ENCODE peak calls at places on chromosomes 6 and 20, in six cellular contexts. Q, W, G, D, O and Z are unnamed samples.

GRCh38 chr6:43325876-43326275 is 17.2 kb upstream of the CRIP3 start:
- DNase-seq in W (no peak), Q (no peak), D (no peak), G (no peak), O (no peak), Z (no peak)

GRCh38 chr6:41337709-41338108 is 2.3 kb downstream of the NCR2 start:
- DNase-seq in D (no peak), G (no peak), Q (no peak), W (no peak), O (no peak), Z (no peak)

GRCh38 chr6:169677096-169677495 is 24.7 kb downstream of the WDR27 start:
- DNase-seq in Q (no peak), G (no peak), D (no peak), W (no peak), O (no peak), Z (no peak)

GRCh38 chr6:18503588-18504231 is 116.6 kb downstream of the RNF144B start:
- DNase-seq in O (peak), D (peak), Q (peak), W (peak), G (peak), Z (peak)

GRCh38 chr6:141483561-141484061 is 649.1 kb upstream of the GJE1 start:
- DNase-seq in G (peak), D (peak), O (peak), Q (no peak), W (no peak), Z (peak)

GRCh38 chr6:152478377-152479010 is 158.7 kb downstream of the SYNE1 start:
- DNase-seq in D (no peak), Q (no peak), G (no peak), O (no peak), W (no peak), Z (no peak)

GRCh38 chr6:72642435-72642834 is 20.6 kb downstream of the KCNQ5 start:
- DNase-seq in D (no peak), Q (no peak), G (no peak), W (no peak), O (no peak), Z (no peak)

GRCh38 chr20:51011479-51011878 is 11.4 kb downstream of the KCNG1 start:
- DNase-seq in G (no peak), O (no peak), Q (no peak), W (no peak), D (no peak), Z (no peak)

GRCh38 chr6:33091957-33092356 is 16.2 kb downstream of the HLA-DPB1 start:
- DNase-seq in D (peak), Q (no peak), G (no peak), W (peak), O (peak), Z (no peak)

GRCh38 chr6:2900821-2901644 is 2.1 kb downstream of the SERPINB9 start:
- DNase-seq in O (no peak), W (no peak), G (no peak), D (peak), Q (peak), Z (no peak)

GRCh38 chr6:71879016-71879415 is 7.3 kb upstream of the RIMS1 start:
- DNase-seq in O (no peak), Q (no peak), G (no peak), W (no peak), D (peak), Z (no peak)

GRCh38 chr6:84282566-84282965 is 55.1 kb upstream of the CEP162 start:
- DNase-seq in Q (no peak), D (peak), O (peak), G (peak), W (no peak), Z (peak)

GRCh38 chr6:106453756-106454367 is 93.3 kb downstream of the CRYBG1 start:
- DNase-seq in G (no peak), O (no peak), W (no peak), Q (no peak), D (no peak), Z (no peak)

GRCh38 chr20:58623579-58624473 is 27.3 kb upstream of the STX16 start:
- DNase-seq in D (peak), G (peak), Q (peak), O (peak), W (no peak), Z (peak)

GRCh38 chr6:46772754-46773153 is 20.4 kb upstream of the MEP1A start:
- DNase-seq in D (no peak), W (no peak), G (no peak), O (peak), Q (no peak), Z (no peak)

GRCh38 chr20:61823242-61823641 is 242.4 kb downstream of the TAF4 start:
- DNase-seq in O (no peak), Q (no peak), W (no peak), D (no peak), G (no peak), Z (no peak)

GRCh38 chr6:70221025-70221714 is 81.7 kb downstream of the COL9A1 start:
- DNase-seq in O (no peak), D (peak), Q (no peak), W (no peak), G (peak), Z (no peak)

GRCh38 chr6:160919713-160920112 is 71.9 kb upstream of the MAP3K4 start:
- DNase-seq in O (no peak), G (peak), Q (no peak), D (peak), W (no peak), Z (peak)

GRCh38 chr6:28985396-28986164 is 19.5 kb downstream of the ZNF311 start:
- DNase-seq in O (peak), W (peak), Q (peak), G (peak), D (peak), Z (peak)

GRCh38 chr20:41142914-41143313 is 5.6 kb downstream of the PLCG1 start:
- DNase-seq in W (no peak), O (no peak), Q (no peak), G (no peak), D (no peak), Z (no peak)

GRCh38 chr6:47235964-47236760 is 73.5 kb downstream of the TNFRSF21 start:
- DNase-seq in W (no peak), D (no peak), Q (no peak), O (no peak), G (no peak), Z (no peak)

GRCh38 chr6:147872002-147872401 is 363.5 kb downstream of the SAMD5 start:
- DNase-seq in G (no peak), W (no peak), D (no peak), O (no peak), Q (no peak), Z (no peak)

DNA sequence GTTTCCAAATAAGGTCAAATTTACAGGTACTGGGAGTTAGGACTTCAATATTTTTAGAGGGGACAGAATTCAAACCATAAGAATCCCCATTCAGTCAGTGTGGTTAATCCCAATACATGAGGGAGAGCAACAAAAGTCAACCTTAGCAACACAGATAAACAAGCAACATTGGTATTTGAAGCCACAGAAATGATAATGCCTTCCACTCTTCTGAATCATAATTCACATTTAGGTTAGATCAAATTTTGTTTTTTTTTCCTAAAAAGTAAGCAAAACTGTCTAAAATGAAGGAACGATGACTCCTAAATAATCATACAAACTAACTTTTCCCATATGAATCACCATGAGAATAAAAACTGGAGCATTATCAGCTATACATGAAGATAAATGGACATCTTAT is 246.0 kb upstream of the TENT5A start:
- DNase-seq in G (peak), Q (no peak), O (no peak), D (peak), W (no peak), Z (no peak)
- H3K4me3 ChIP-seq in G (no peak), Q (no peak), O (no peak), D (no peak), W (no peak), Z (no peak)

DNA sequence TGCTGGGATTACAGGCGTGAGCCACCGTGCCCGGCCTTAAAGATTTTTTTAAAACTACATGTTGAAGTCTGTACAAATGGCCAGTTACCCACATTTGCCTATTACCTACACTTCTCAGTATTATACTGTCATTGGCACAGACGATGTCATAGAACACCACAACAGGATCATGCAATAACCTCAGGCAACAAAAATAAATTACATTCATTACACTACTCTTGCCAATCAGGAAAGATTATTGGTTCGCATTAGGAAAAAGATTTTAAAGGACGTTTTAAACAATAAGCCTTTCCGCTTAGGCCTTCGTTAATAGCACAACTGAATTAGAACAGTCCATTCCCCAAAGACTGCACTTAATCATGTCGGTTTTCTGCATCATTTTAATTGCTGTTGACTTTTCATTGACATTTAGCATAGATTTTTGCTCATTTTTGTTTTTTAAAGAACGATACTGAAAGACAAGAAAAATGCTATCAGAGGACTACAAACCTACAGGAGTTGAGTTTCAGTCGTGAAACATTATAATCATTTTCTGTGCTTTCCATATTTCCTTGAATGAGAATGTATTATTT is 900 bp upstream of the SENP6 start:
- DNase-seq in Q (no peak), W (no peak), G (peak), D (peak), O (no peak), Z (no peak)
- H3K4me3 ChIP-seq in Q (peak), W (peak), G (peak), D (peak), O (peak), Z (peak)

DNA sequence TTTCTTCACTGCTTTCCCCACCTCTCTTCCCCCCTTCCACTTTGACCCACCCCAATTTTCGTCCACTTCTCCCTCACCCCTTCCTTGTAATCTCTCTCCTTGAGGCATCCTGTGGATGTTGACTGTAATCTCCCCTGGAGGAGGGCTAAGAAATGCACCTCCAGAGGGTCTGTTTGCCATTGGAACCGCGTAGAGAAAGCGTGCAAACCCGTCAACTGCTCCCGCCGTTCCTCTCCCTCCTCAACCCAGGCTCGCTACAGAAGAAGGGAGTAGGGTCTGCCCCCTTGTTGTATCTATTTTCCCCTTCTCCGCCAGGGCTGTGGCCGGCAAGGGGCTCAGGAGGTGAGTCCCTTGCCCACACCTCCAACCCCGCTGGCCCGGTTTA is 502 bp upstream of the HTR1E start:
- DNase-seq in D (no peak), G (no peak), W (no peak), Q (no peak), O (no peak), Z (no peak)
- H3K4me3 ChIP-seq in D (no peak), G (no peak), W (peak), Q (peak), O (peak), Z (no peak)

GRCh38 chr20:4012631-4013030 is 2.7 kb downstream of the RNF24 start:
- DNase-seq in G (no peak), W (no peak), D (peak), O (no peak), Q (no peak), Z (no peak)

GRCh38 chr20:4016349-4017050 is 1.1 kb upstream of the RNF24 start:
- DNase-seq in Q (no peak), W (no peak), G (no peak), O (no peak), D (no peak), Z (no peak)

GRCh38 chr20:4011226-4011975 is 4.0 kb downstream of the RNF24 start:
- DNase-seq in G (no peak), Q (no peak), W (no peak), D (peak), O (no peak), Z (no peak)

GRCh38 chr20:4014031-4014474 is 1.3 kb downstream of the RNF24 start:
- DNase-seq in Q (peak), O (no peak), W (peak), G (peak), D (peak), Z (no peak)

DNA sequence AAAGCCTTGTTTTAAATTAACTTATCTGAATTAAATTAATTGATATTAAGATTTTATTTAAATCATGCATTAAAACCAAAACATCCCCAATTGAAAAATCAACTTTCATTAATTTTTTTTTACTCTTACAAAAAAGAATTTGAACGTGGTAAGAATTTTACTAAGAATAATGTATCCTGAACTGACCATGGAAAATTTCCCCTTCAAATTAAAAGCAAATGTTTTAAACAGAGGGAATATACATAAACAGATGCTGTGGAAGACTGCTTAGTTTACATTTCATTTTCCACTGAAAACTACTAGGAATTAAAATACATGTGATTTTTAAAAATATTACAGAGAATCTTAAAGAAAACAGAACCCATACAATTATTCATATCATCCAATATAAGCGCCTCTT is 2.3 kb downstream of the RNF24 start:
- DNase-seq in Q (no peak), W (no peak), G (no peak), O (no peak), D (no peak), Z (no peak)
- H3K4me3 ChIP-seq in Q (no peak), W (peak), G (no peak), O (peak), D (peak), Z (no peak)